ENCODE peak calls at places on chromosome 19, in six cellular contexts. F, J, V, L, N and H are unnamed samples.

GRCh38 chr19:36672368-36672767 is 5.7 kb upstream of the ZNF461 start:
- DNase-seq in N (no peak), J (no peak), L (no peak), F (no peak), V (no peak), H (no peak)

GRCh38 chr19:57709616-57710015 is 612 bp upstream of the ZNF154 start:
- DNase-seq in J (no peak), N (no peak), F (no peak), V (no peak), L (no peak), H (no peak)

GRCh38 chr19:53879145-53880037 is 2.6 kb upstream of the PRKCG start:
- DNase-seq in N (peak; percentile 73), J (peak; percentile 94), F (peak; percentile 94), L (peak; percentile 88), V (peak; percentile 92), H (peak; percentile 94)

GRCh38 chr19:5150331-5150901 is 181.5 kb downstream of the KDM4B start:
- DNase-seq in F (no peak), V (peak; percentile 42), J (no peak), L (no peak), N (no peak), H (no peak)

GRCh38 chr19:36120092-36120983 is 5.1 kb downstream of the TBCB start:
- DNase-seq in L (no peak), J (no peak), F (no peak), V (no peak), N (no peak), H (no peak)

GRCh38 chr19:10069046-10069445 is 17.1 kb upstream of the SHFL start:
- DNase-seq in L (no peak), J (no peak), F (no peak), V (peak; percentile 58), N (peak; percentile 53), H (no peak)

GRCh38 chr19:14554382-14554812 is 17.5 kb downstream of the NDUFB7 start:
- DNase-seq in V (peak; percentile 87), L (no peak), J (no peak), F (peak; percentile 58), N (no peak), H (no peak)

GRCh38 chr19:12789098-12789903 is 2.0 kb upstream of the JUNB start:
- DNase-seq in J (no peak), V (no peak), L (no peak), N (no peak), F (no peak), H (peak; percentile 56)

GRCh38 chr19:14078406-14078805 is 5.8 kb downstream of the MISP3 start:
- DNase-seq in F (no peak), L (no peak), N (peak; percentile 16), J (no peak), V (no peak), H (no peak)

GRCh38 chr19:18254546-18255500 is 19.4 kb downstream of the IQCN start:
- DNase-seq in N (no peak), V (no peak), F (no peak), L (no peak), J (no peak), H (no peak)

GRCh38 chr19:2782936-2783780 is at the start of gene SGTA:
- DNase-seq in L (peak; percentile 99), F (peak; percentile 98), J (peak; percentile 98), V (peak; percentile 98), N (peak; percentile 99), H (peak; percentile 96)

GRCh38 chr19:43406297-43406696 is 8.4 kb upstream of the TEX101 start:
- DNase-seq in L (no peak), V (no peak), N (no peak), F (no peak), J (no peak), H (no peak)

GRCh38 chr19:8938576-8938975 is 71.6 kb downstream of the MUC16 start:
- DNase-seq in J (no peak), L (no peak), N (no peak), V (no peak), F (no peak), H (no peak)

GRCh38 chr19:52956917-52957316 is 5.8 kb downstream of the ZNF816 start:
- DNase-seq in J (no peak), F (no peak), V (no peak), N (no peak), L (no peak), H (no peak)

GRCh38 chr19:9306443-9306842 is 3.2 kb downstream of the ZNF699 start:
- DNase-seq in L (peak; percentile 72), N (no peak), V (no peak), J (no peak), F (no peak), H (no peak)

GRCh38 chr19:17602872-17603552 is 47.6 kb downstream of the COLGALT1 start:
- DNase-seq in V (no peak), L (no peak), J (no peak), N (no peak), F (no peak), H (no peak)

GRCh38 chr19:4732680-4733114 is 9.1 kb upstream of the DPP9 start:
- DNase-seq in J (peak; percentile 29), V (no peak), F (no peak), L (no peak), N (peak; percentile 59), H (peak; percentile 27)

GRCh38 chr19:10850631-10851030 is 2.4 kb downstream of the C19orf38 start:
- DNase-seq in L (no peak), F (no peak), N (no peak), J (no peak), V (no peak), H (no peak)

GRCh38 chr19:15251749-15252397 is 19.6 kb upstream of the EPHX3 start:
- DNase-seq in N (peak; percentile 92), V (no peak), F (peak; percentile 25), L (peak; percentile 92), J (peak; percentile 86), H (no peak)

GRCh38 chr19:9531933-9532332 is 6.5 kb downstream of the ZNF426 start:
- DNase-seq in N (no peak), J (no peak), V (no peak), F (no peak), L (peak; percentile 12), H (no peak)

GRCh38 chr19:51621178-51621577 is 9.0 kb downstream of the SIGLEC5 start:
- DNase-seq in N (no peak), F (no peak), L (no peak), J (no peak), V (no peak), H (no peak)

GRCh38 chr19:40603719-40604646 is 2.8 kb downstream of the LTBP4 start:
- DNase-seq in V (peak; percentile 97), F (peak; percentile 71), J (peak; percentile 98), N (peak; percentile 97), L (peak; percentile 95), H (peak; percentile 31)
- H3K27ac ChIP-seq in V (peak overlapping the region; percentile 44), F (peak overlapping the region; percentile 51), J (peak overlapping the region; percentile 93), N (peak overlapping the region; percentile 70), L (no peak overlapping the region), H (no peak overlapping the region)

DNA sequence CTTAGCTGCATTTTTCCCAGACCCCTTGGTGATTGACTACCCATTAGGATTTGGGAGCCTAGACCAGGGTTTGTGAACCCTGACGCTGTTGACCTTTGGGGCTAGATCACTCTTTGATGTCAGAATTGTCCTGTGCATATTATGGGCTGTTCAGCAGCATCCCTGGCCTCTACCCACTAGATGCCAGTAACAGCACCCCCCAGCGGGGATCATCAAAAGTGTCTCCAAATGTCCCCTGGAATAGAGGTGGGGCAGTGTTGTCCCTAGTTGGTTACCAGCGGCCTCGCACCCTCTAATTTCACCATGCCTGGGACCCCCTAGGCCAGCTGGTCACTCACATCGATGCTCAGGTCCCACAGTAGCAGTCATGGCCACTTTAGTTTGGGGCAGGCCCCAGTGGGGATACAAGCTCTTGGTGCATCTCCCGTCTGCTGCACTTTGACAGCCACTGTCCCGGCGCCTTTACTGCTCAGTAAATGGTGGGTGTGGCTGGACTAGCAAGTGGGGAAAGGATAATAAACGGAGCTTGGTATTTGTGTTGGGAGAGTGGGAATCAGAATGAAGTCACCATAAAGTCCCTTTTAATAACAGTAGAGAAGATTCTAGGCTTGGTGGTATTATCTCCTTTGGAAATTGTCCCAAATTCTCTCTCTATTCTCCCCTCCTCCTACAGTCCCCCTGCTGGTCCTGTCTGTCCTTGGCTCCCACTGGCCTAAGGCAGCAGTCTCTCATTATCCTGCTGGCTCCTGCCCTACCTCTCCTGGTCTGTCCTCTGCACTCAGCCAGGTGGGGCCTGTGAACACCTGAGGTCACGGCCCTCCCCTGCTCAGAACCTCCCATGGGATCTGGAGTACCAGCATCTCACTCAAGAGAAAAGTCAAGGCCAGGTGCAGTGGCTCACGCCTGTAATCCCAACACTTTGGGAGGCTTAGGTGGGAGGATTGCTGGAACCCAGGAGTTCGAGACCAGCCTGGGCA is 80.6 kb downstream of the SIPA1L3 start:
- DNase-seq in F (no peak), V (no peak), L (no peak), J (no peak), N (no peak), H (no peak)
- H3K27ac ChIP-seq in F (no peak overlapping the region), V (no peak overlapping the region), L (no peak overlapping the region), J (no peak overlapping the region), N (no peak overlapping the region), H (no peak overlapping the region)

DNA sequence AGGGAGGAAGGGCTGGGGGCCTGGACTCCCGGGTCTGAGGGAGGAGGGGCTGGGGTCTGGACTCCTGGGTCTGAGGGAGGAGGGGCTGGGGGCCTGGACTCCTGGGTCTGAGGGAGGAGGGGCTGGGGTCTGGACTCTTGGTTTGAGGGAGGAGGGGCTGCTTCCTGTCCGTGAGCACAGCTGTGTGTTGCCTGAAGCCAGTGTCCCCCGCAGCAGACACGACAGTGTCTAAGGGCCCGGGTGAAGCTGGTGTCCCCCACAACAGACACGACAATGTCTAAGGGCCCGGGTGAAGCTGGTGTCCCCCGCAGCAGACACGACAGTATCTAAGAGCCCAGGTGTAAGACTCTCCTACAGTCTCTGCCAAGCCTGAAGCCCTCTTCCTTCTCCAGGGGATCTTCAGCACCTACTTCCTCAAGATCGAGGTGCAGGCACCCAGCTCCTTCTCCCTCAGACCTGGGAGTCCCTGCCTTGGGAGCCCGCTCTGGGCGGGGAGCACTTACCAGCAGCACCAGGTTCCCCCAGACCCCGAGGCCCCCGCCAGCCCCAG is 346 bp downstream of the PTPRH start:
- DNase-seq in J (no peak), F (no peak), V (no peak), N (no peak), L (no peak), H (no peak)
- H3K27ac ChIP-seq in J (no peak overlapping the region), F (no peak overlapping the region), V (no peak overlapping the region), N (peak overlapping the region; percentile 90), L (no peak overlapping the region), H (no peak overlapping the region)

GRCh38 chr19:33613601-33614000 is 8.2 kb upstream of the CHST8 start:
- DNase-seq in L (no peak), N (no peak), F (no peak), J (no peak), V (no peak), H (no peak)
- H3K27ac ChIP-seq in L (no peak overlapping the region), N (no peak overlapping the region), F (no peak overlapping the region), J (no peak overlapping the region), V (no peak overlapping the region), H (no peak overlapping the region)

DNA sequence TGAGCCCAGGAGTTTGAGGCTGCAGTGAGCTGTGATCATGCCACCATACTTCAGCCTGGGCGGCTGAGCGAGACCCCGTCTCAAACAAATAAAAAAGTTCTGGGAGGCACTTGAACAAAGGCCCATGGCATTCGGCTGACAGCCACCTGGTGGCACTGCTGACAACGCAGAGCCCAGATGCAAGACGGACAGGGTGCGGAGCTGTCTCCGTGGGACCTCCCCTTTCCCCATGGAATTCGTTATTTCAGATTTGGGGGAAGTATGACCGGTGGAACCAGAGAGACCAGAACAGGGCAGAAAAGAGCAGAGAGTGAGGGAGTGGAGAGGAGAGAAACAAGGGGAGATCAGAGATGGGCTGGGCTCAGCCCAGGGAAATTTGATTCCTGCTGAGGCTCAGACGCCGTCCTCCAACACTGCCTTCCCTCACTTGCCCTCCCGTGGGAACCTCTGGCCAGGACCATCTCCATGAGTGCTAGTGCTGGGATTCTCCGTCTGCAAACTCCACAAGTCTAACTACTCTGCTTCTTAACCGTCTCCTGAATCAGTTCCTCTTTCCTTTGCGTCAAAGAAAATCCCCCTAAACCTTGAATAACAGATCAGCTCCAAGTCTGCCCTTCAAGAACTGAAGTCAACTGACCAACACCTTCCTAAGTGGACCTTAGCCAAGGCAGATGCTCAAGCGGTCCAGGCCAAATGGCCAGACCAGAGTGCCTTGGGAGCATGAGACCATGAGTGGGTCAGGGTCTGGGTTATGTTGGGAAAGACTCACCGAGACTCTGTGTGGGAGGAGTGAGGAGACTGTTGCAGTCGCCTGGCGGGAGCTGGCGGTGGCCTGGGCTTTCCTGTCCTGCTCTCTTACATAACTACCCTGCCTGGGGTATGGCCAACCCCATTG is 11.9 kb upstream of the ATF5 start:
- DNase-seq in V (peak; percentile 75), J (no peak), N (no peak), F (no peak), L (no peak), H (no peak)
- H3K27ac ChIP-seq in V (peak overlapping the region; percentile 41), J (no peak overlapping the region), N (no peak overlapping the region), F (no peak overlapping the region), L (no peak overlapping the region), H (no peak overlapping the region)